ENCODE peak calls at places on chromosomes 6 and 20, in five cellular contexts. One of them, this sample, is unnamed.

GRCh38 chr6:122904166-122904565 is 91.9 kb upstream of the CLVS2 start:
- DNase-seq in mesendoderm: no peak
- DNase-seq in neural progenitor cell: no peak
- DNase-seq in kidney: no peak
- DNase-seq in fibroblast of lung: no peak
- DNase-seq in this sample: no peak

GRCh38 chr6:56819604-56820003 is 135.3 kb upstream of the BEND6 start:
- DNase-seq in neural progenitor cell: no peak
- DNase-seq in mesendoderm: no peak
- DNase-seq in fibroblast of lung: no peak
- DNase-seq in kidney: no peak
- DNase-seq in this sample: no peak

GRCh38 chr6:80223743-80224212 is 117.3 kb downstream of the BCKDHB start:
- DNase-seq in neural progenitor cell: no peak
- DNase-seq in kidney: no peak
- DNase-seq in mesendoderm: no peak
- DNase-seq in fibroblast of lung: peak
- DNase-seq in this sample: no peak

GRCh38 chr20:16069416-16070010 is 503.7 kb downstream of the KIF16B start:
- DNase-seq in fibroblast of lung: no peak
- DNase-seq in mesendoderm: no peak
- DNase-seq in kidney: no peak
- DNase-seq in neural progenitor cell: no peak
- DNase-seq in this sample: peak

GRCh38 chr20:6583134-6583738 is 184.2 kb upstream of the BMP2 start:
- DNase-seq in kidney: peak
- DNase-seq in neural progenitor cell: peak
- DNase-seq in mesendoderm: peak
- DNase-seq in fibroblast of lung: peak
- DNase-seq in this sample: peak

GRCh38 chr6:134678436-134678889 is 271.4 kb downstream of the ALDH8A1 start:
- DNase-seq in neural progenitor cell: no peak
- DNase-seq in mesendoderm: peak
- DNase-seq in fibroblast of lung: peak
- DNase-seq in kidney: peak
- DNase-seq in this sample: no peak

GRCh38 chr20:9220874-9221547 is 152.1 kb downstream of the PLCB4 start:
- DNase-seq in fibroblast of lung: peak
- DNase-seq in mesendoderm: peak
- DNase-seq in neural progenitor cell: peak
- DNase-seq in kidney: peak
- DNase-seq in this sample: no peak

GRCh38 chr6:85749236-85749635 is 106.5 kb upstream of the SYNCRIP start:
- DNase-seq in mesendoderm: no peak
- DNase-seq in fibroblast of lung: no peak
- DNase-seq in neural progenitor cell: no peak
- DNase-seq in kidney: no peak
- DNase-seq in this sample: no peak

GRCh38 chr6:27263886-27264285 is 16.4 kb downstream of the PRSS16 start:
- DNase-seq in fibroblast of lung: no peak
- DNase-seq in neural progenitor cell: no peak
- DNase-seq in kidney: no peak
- DNase-seq in mesendoderm: no peak
- DNase-seq in this sample: no peak

GRCh38 chr20:47466704-47467459 is 34.8 kb upstream of the NCOA3 start:
- DNase-seq in mesendoderm: no peak
- DNase-seq in fibroblast of lung: no peak
- DNase-seq in neural progenitor cell: no peak
- DNase-seq in kidney: no peak
- DNase-seq in this sample: peak

GRCh38 chr20:62609811-62610757 is 32.2 kb upstream of the SLCO4A1 start:
- DNase-seq in fibroblast of lung: no peak
- DNase-seq in kidney: peak
- DNase-seq in neural progenitor cell: no peak
- DNase-seq in mesendoderm: no peak
- DNase-seq in this sample: no peak

GRCh38 chr6:128632131-128632530 is 111.7 kb upstream of the PTPRK start:
- DNase-seq in kidney: no peak
- DNase-seq in mesendoderm: no peak
- DNase-seq in fibroblast of lung: no peak
- DNase-seq in neural progenitor cell: no peak
- DNase-seq in this sample: no peak

GRCh38 chr6:105804436-105804835 is 281.7 kb upstream of the PRDM1 start:
- DNase-seq in kidney: no peak
- DNase-seq in neural progenitor cell: no peak
- DNase-seq in fibroblast of lung: peak
- DNase-seq in mesendoderm: no peak
- DNase-seq in this sample: no peak

GRCh38 chr20:18913701-18914100 is 100.1 kb downstream of the SCP2D1 start:
- DNase-seq in fibroblast of lung: no peak
- DNase-seq in mesendoderm: no peak
- DNase-seq in neural progenitor cell: no peak
- DNase-seq in kidney: no peak
- DNase-seq in this sample: no peak

GRCh38 chr6:16320533-16321340 is 82.3 kb downstream of the GMPR start:
- DNase-seq in fibroblast of lung: peak
- DNase-seq in mesendoderm: no peak
- DNase-seq in neural progenitor cell: no peak
- DNase-seq in kidney: no peak
- DNase-seq in this sample: no peak

GRCh38 chr20:24533449-24533848 is 64.0 kb downstream of the SYNDIG1 start:
- DNase-seq in mesendoderm: no peak
- DNase-seq in kidney: no peak
- DNase-seq in neural progenitor cell: no peak
- DNase-seq in fibroblast of lung: no peak
- DNase-seq in this sample: peak

GRCh38 chr6:137928286-137928685 is 61.2 kb downstream of the TNFAIP3 start:
- DNase-seq in kidney: no peak
- DNase-seq in mesendoderm: no peak
- DNase-seq in neural progenitor cell: no peak
- DNase-seq in fibroblast of lung: no peak
- DNase-seq in this sample: no peak

GRCh38 chr6:14721103-14721758 is 524.6 kb upstream of the JARID2 start:
- DNase-seq in mesendoderm: no peak
- DNase-seq in fibroblast of lung: peak
- DNase-seq in neural progenitor cell: no peak
- DNase-seq in kidney: no peak
- DNase-seq in this sample: no peak

GRCh38 chr20:49346682-49347081 is 68.8 kb upstream of the ZNFX1 start:
- DNase-seq in mesendoderm: peak
- DNase-seq in fibroblast of lung: no peak
- DNase-seq in neural progenitor cell: no peak
- DNase-seq in kidney: no peak
- DNase-seq in this sample: no peak

GRCh38 chr6:170255426-170256125 is 35.3 kb downstream of the DLL1 start:
- DNase-seq in neural progenitor cell: no peak
- DNase-seq in mesendoderm: no peak
- DNase-seq in kidney: no peak
- DNase-seq in fibroblast of lung: no peak
- DNase-seq in this sample: no peak

GRCh38 chr6:13368079-13368478 is 39.7 kb upstream of the TBC1D7 start:
- DNase-seq in kidney: no peak
- DNase-seq in fibroblast of lung: no peak
- DNase-seq in neural progenitor cell: no peak
- DNase-seq in mesendoderm: no peak
- DNase-seq in this sample: no peak

GRCh38 chr6:33073431-33073871 is at the start of gene HLA-DPA1:
- DNase-seq in neural progenitor cell: no peak
- DNase-seq in mesendoderm: peak
- DNase-seq in kidney: no peak
- DNase-seq in fibroblast of lung: no peak
- DNase-seq in this sample: peak

GRCh38 chr6:136487746-136488145 is 62.5 kb downstream of the MAP7 start:
- DNase-seq in fibroblast of lung: no peak
- DNase-seq in kidney: no peak
- DNase-seq in mesendoderm: no peak
- DNase-seq in neural progenitor cell: no peak
- DNase-seq in this sample: no peak

GRCh38 chr6:108608453-108609275 is 47.9 kb downstream of the FOXO3 start:
- DNase-seq in kidney: no peak
- DNase-seq in mesendoderm: no peak
- DNase-seq in fibroblast of lung: peak
- DNase-seq in neural progenitor cell: peak
- DNase-seq in this sample: no peak

GRCh38 chr6:161139766-161140553 is 133.9 kb downstream of the AGPAT4 start:
- DNase-seq in fibroblast of lung: peak
- DNase-seq in kidney: no peak
- DNase-seq in mesendoderm: no peak
- DNase-seq in neural progenitor cell: no peak
- DNase-seq in this sample: peak

GRCh38 chr20:57872816-57873409 is 163.1 kb upstream of the PMEPA1 start:
- DNase-seq in fibroblast of lung: no peak
- DNase-seq in kidney: no peak
- DNase-seq in neural progenitor cell: no peak
- DNase-seq in mesendoderm: no peak
- DNase-seq in this sample: no peak

DNA sequence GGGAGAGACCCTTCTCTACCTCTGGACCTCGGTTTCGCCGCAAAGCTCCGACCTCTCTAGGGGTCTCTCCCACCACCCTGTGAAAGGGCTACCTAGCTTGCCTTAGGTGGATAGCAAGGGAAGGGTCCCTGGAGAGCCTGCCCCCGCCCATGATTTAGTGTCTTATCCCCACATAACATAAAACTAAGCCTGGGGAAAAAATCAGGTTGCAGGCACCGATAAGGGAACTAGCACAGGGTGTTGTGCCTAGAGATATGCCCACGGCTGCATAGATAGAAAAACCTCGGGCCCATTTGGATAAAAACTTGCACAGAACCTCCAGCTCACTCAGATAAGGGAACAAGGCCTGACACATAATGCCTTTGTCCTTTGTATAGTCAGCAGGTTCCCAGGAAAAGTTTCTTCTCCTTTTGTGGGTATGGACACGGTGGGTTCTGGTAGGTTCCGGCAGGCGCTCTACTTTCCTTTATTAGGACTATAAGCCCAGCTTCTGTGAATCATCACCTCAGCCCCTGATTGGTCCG is 846 bp downstream of the ZSCAN31 start:
- DNase-seq in neural progenitor cell: no peak
- DNase-seq in fibroblast of lung: no peak
- DNase-seq in mesendoderm: no peak
- DNase-seq in kidney: no peak
- DNase-seq in this sample: no peak
- H3K4me3 ChIP-seq in neural progenitor cell: peak
- H3K4me3 ChIP-seq in fibroblast of lung: peak
- H3K4me3 ChIP-seq in mesendoderm: no peak
- H3K4me3 ChIP-seq in kidney: peak
- H3K4me3 ChIP-seq in this sample: peak

GRCh38 chr6:6680524-6680923 is 92.0 kb downstream of the LY86 start:
- DNase-seq in kidney: no peak
- DNase-seq in neural progenitor cell: no peak
- DNase-seq in mesendoderm: no peak
- DNase-seq in fibroblast of lung: no peak
- DNase-seq in this sample: no peak

GRCh38 chr6:6676910-6677441 is 88.5 kb downstream of the LY86 start:
- DNase-seq in mesendoderm: peak
- DNase-seq in neural progenitor cell: peak
- DNase-seq in fibroblast of lung: peak
- DNase-seq in kidney: no peak
- DNase-seq in this sample: peak

GRCh38 chr6:6678185-6678671 is 89.7 kb downstream of the LY86 start:
- DNase-seq in kidney: no peak
- DNase-seq in fibroblast of lung: peak
- DNase-seq in mesendoderm: peak
- DNase-seq in neural progenitor cell: no peak
- DNase-seq in this sample: no peak

GRCh38 chr6:6679633-6680032 is 91.1 kb downstream of the LY86 start:
- DNase-seq in kidney: no peak
- DNase-seq in neural progenitor cell: no peak
- DNase-seq in fibroblast of lung: no peak
- DNase-seq in mesendoderm: no peak
- DNase-seq in this sample: no peak

GRCh38 chr6:6678811-6679210 is 90.3 kb downstream of the LY86 start:
- DNase-seq in kidney: peak
- DNase-seq in fibroblast of lung: no peak
- DNase-seq in mesendoderm: peak
- DNase-seq in neural progenitor cell: peak
- DNase-seq in this sample: no peak
- H3K27ac ChIP-seq in kidney: no peak
- H3K27ac ChIP-seq in fibroblast of lung: no peak
- H3K27ac ChIP-seq in mesendoderm: no peak
- H3K27ac ChIP-seq in neural progenitor cell: no peak
- H3K27ac ChIP-seq in this sample: no peak

DNA sequence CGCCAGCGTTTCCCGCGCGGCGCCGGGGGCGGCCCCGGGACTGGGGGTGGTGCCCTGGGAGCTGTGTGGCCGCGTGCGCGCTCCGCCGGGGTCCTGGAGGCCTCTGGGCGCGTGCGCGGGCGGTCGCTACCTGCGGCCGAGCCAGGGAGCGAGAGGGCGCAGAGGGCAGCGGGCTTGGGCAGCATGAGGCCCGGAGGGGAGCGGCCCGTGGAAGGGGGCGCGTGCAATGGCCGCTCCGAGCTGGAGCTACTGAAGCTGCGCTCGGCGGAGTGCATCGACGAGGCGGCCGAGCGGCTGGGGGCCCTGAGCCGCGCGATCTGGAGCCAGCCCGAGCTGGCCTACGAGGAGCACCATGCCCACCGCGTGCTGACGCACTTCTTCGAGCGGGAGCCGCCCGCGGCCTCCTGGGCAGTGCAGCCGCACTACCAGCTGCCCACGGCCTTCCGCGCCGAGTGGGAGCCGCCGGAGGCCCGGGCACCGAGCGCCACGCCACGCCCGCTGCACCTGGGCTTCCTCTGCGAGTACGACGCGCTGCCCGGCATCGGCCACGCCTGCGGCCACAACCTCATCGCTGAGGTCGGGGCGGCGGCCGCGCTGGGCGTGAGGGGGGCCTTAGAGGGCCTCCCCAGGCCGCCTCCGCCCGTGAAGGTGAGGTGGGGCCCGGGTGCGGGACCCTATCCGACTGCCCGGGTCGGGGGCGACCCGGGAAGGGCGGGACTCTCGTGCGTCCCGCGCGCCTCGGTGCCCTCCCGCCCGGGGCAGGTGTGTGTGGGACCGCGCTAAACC is at the start of gene PM20D2:
- DNase-seq in neural progenitor cell: peak
- DNase-seq in kidney: peak
- DNase-seq in mesendoderm: peak
- DNase-seq in fibroblast of lung: peak
- DNase-seq in this sample: peak
- H3K9ac ChIP-seq in neural progenitor cell: no peak
- H3K9ac ChIP-seq in kidney: peak
- H3K9ac ChIP-seq in mesendoderm: peak
- H3K9ac ChIP-seq in fibroblast of lung: peak
- H3K9ac ChIP-seq in this sample: peak

GRCh38 chr20:59027746-59028320 is 4.3 kb downstream of the ATP5F1E start:
- DNase-seq in fibroblast of lung: peak
- DNase-seq in kidney: no peak
- DNase-seq in mesendoderm: no peak
- DNase-seq in neural progenitor cell: no peak
- DNase-seq in this sample: no peak

GRCh38 chr20:59026904-59027745 is 5.0 kb downstream of the ATP5F1E start:
- DNase-seq in kidney: no peak
- DNase-seq in mesendoderm: no peak
- DNase-seq in fibroblast of lung: no peak
- DNase-seq in neural progenitor cell: no peak
- DNase-seq in this sample: no peak

GRCh38 chr20:59031326-59032022 is 661 bp downstream of the ATP5F1E start:
- DNase-seq in kidney: no peak
- DNase-seq in mesendoderm: no peak
- DNase-seq in fibroblast of lung: no peak
- DNase-seq in neural progenitor cell: no peak
- DNase-seq in this sample: peak

GRCh38 chr20:59030911-59031310 is 1.2 kb downstream of the ATP5F1E start:
- DNase-seq in mesendoderm: no peak
- DNase-seq in neural progenitor cell: no peak
- DNase-seq in kidney: no peak
- DNase-seq in fibroblast of lung: no peak
- DNase-seq in this sample: no peak

GRCh38 chr20:59028812-59029211 is 3.3 kb downstream of the ATP5F1E start:
- DNase-seq in neural progenitor cell: no peak
- DNase-seq in mesendoderm: no peak
- DNase-seq in kidney: no peak
- DNase-seq in fibroblast of lung: no peak
- DNase-seq in this sample: no peak
- H3K4me3 ChIP-seq in neural progenitor cell: no peak
- H3K4me3 ChIP-seq in mesendoderm: no peak
- H3K4me3 ChIP-seq in kidney: no peak
- H3K4me3 ChIP-seq in fibroblast of lung: peak
- H3K4me3 ChIP-seq in this sample: no peak

This sample was measured in Karpas-422.